ENCODE peak calls at places on chromosomes 1 and 21, in ten cellular contexts. One of them, this sample, is unnamed.

GRCh38 chr1:162644986-162645314 is 12.7 kb downstream of the DDR2 start:
- DNase-seq in left lung: no peak
- DNase-seq in DND-41: no peak
- DNase-seq in GM06990: no peak
- DNase-seq in psoas muscle: no peak
- DNase-seq in tibial artery: no peak
- DNase-seq in fibroblast of mammary gland: no peak
- DNase-seq in esophagus squamous epithelium: no peak
- DNase-seq in tibial nerve: no peak
- DNase-seq in uterus: no peak
- DNase-seq in this sample: no peak

GRCh38 chr1:151130837-151131586 is 15.4 kb downstream of the SEMA6C start:
- DNase-seq in tibial nerve: peak
- DNase-seq in uterus: peak
- DNase-seq in esophagus squamous epithelium: peak
- DNase-seq in psoas muscle: peak
- DNase-seq in DND-41: no peak
- DNase-seq in left lung: peak
- DNase-seq in GM06990: peak
- DNase-seq in fibroblast of mammary gland: peak
- DNase-seq in tibial artery: peak
- DNase-seq in this sample: no peak

GRCh38 chr1:32989160-32989894 is 24.7 kb upstream of the RNF19B start:
- DNase-seq in fibroblast of mammary gland: peak
- DNase-seq in GM06990: no peak
- DNase-seq in tibial artery: peak
- DNase-seq in esophagus squamous epithelium: no peak
- DNase-seq in tibial nerve: peak
- DNase-seq in psoas muscle: peak
- DNase-seq in DND-41: no peak
- DNase-seq in left lung: peak
- DNase-seq in uterus: peak
- DNase-seq in this sample: no peak

GRCh38 chr1:115757866-115758265 is 10.6 kb downstream of the CASQ2 start:
- DNase-seq in GM06990: no peak
- DNase-seq in tibial artery: no peak
- DNase-seq in esophagus squamous epithelium: no peak
- DNase-seq in tibial nerve: no peak
- DNase-seq in fibroblast of mammary gland: peak
- DNase-seq in DND-41: no peak
- DNase-seq in uterus: no peak
- DNase-seq in left lung: no peak
- DNase-seq in psoas muscle: no peak
- DNase-seq in this sample: no peak

GRCh38 chr1:232377494-232377770 is 252.5 kb downstream of the SIPA1L2 start:
- DNase-seq in tibial artery: no peak
- DNase-seq in DND-41: no peak
- DNase-seq in tibial nerve: no peak
- DNase-seq in left lung: no peak
- DNase-seq in uterus: no peak
- DNase-seq in GM06990: no peak
- DNase-seq in esophagus squamous epithelium: no peak
- DNase-seq in fibroblast of mammary gland: peak
- DNase-seq in psoas muscle: no peak
- DNase-seq in this sample: no peak

GRCh38 chr1:87450615-87451209 is 122.0 kb downstream of the LMO4 start:
- DNase-seq in psoas muscle: no peak
- DNase-seq in tibial nerve: no peak
- DNase-seq in tibial artery: no peak
- DNase-seq in fibroblast of mammary gland: no peak
- DNase-seq in esophagus squamous epithelium: no peak
- DNase-seq in left lung: no peak
- DNase-seq in GM06990: peak
- DNase-seq in DND-41: no peak
- DNase-seq in uterus: no peak
- DNase-seq in this sample: no peak

GRCh38 chr1:162822391-162823200 is 32.1 kb downstream of the HSD17B7 start:
- DNase-seq in psoas muscle: no peak
- DNase-seq in uterus: no peak
- DNase-seq in esophagus squamous epithelium: no peak
- DNase-seq in tibial nerve: no peak
- DNase-seq in DND-41: no peak
- DNase-seq in left lung: peak
- DNase-seq in fibroblast of mammary gland: peak
- DNase-seq in tibial artery: no peak
- DNase-seq in GM06990: no peak
- DNase-seq in this sample: peak

GRCh38 chr1:160681067-160681890 is 30.3 kb downstream of the CD48 start:
- DNase-seq in esophagus squamous epithelium: peak
- DNase-seq in DND-41: peak
- DNase-seq in psoas muscle: peak
- DNase-seq in tibial nerve: peak
- DNase-seq in GM06990: peak
- DNase-seq in uterus: peak
- DNase-seq in fibroblast of mammary gland: peak
- DNase-seq in left lung: peak
- DNase-seq in tibial artery: peak
- DNase-seq in this sample: peak

GRCh38 chr1:4447778-4448360 is 206.5 kb upstream of the AJAP1 start:
- DNase-seq in psoas muscle: no peak
- DNase-seq in DND-41: no peak
- DNase-seq in tibial artery: no peak
- DNase-seq in uterus: no peak
- DNase-seq in fibroblast of mammary gland: no peak
- DNase-seq in GM06990: no peak
- DNase-seq in esophagus squamous epithelium: no peak
- DNase-seq in left lung: no peak
- DNase-seq in tibial nerve: no peak
- DNase-seq in this sample: no peak

GRCh38 chr1:229364216-229365065 is 21.6 kb upstream of the CCSAP start:
- DNase-seq in esophagus squamous epithelium: no peak
- DNase-seq in uterus: no peak
- DNase-seq in DND-41: no peak
- DNase-seq in left lung: no peak
- DNase-seq in GM06990: no peak
- DNase-seq in psoas muscle: no peak
- DNase-seq in tibial artery: no peak
- DNase-seq in fibroblast of mammary gland: no peak
- DNase-seq in tibial nerve: no peak
- DNase-seq in this sample: no peak

GRCh38 chr1:110605446-110605845 is 712 bp downstream of the KCNA2 start:
- DNase-seq in tibial artery: no peak
- DNase-seq in tibial nerve: no peak
- DNase-seq in left lung: no peak
- DNase-seq in DND-41: no peak
- DNase-seq in psoas muscle: no peak
- DNase-seq in fibroblast of mammary gland: no peak
- DNase-seq in esophagus squamous epithelium: no peak
- DNase-seq in uterus: no peak
- DNase-seq in GM06990: no peak
- DNase-seq in this sample: no peak

GRCh38 chr21:34604556-34604955 is 10.4 kb downstream of the RCAN1 start:
- DNase-seq in GM06990: no peak
- DNase-seq in esophagus squamous epithelium: no peak
- DNase-seq in psoas muscle: no peak
- DNase-seq in uterus: no peak
- DNase-seq in left lung: no peak
- DNase-seq in tibial nerve: no peak
- DNase-seq in fibroblast of mammary gland: no peak
- DNase-seq in DND-41: no peak
- DNase-seq in tibial artery: no peak
- DNase-seq in this sample: no peak

GRCh38 chr1:47436979-47437517 is 796 bp upstream of the FOXD2 start:
- DNase-seq in GM06990: no peak
- DNase-seq in tibial nerve: no peak
- DNase-seq in DND-41: no peak
- DNase-seq in tibial artery: no peak
- DNase-seq in fibroblast of mammary gland: peak
- DNase-seq in left lung: no peak
- DNase-seq in esophagus squamous epithelium: no peak
- DNase-seq in uterus: no peak
- DNase-seq in psoas muscle: no peak
- DNase-seq in this sample: no peak

GRCh38 chr1:46188295-46189030 is 9.8 kb downstream of the POMGNT1 start:
- DNase-seq in tibial artery: no peak
- DNase-seq in tibial nerve: no peak
- DNase-seq in fibroblast of mammary gland: no peak
- DNase-seq in uterus: no peak
- DNase-seq in DND-41: no peak
- DNase-seq in esophagus squamous epithelium: no peak
- DNase-seq in left lung: no peak
- DNase-seq in GM06990: no peak
- DNase-seq in psoas muscle: no peak
- DNase-seq in this sample: no peak
- TF ChIP-seq CTCF in tibial artery: no peak
- TF ChIP-seq CTCF in tibial nerve: no peak
- TF ChIP-seq CTCF in fibroblast of mammary gland: peak
- TF ChIP-seq CTCF in uterus: no peak
- TF ChIP-seq CTCF in DND-41: peak
- TF ChIP-seq CTCF in esophagus squamous epithelium: no peak
- TF ChIP-seq CTCF in left lung: no peak
- TF ChIP-seq CTCF in GM06990: no peak
- TF ChIP-seq CTCF in psoas muscle: no peak
- TF ChIP-seq CTCF in this sample: no peak

DNA sequence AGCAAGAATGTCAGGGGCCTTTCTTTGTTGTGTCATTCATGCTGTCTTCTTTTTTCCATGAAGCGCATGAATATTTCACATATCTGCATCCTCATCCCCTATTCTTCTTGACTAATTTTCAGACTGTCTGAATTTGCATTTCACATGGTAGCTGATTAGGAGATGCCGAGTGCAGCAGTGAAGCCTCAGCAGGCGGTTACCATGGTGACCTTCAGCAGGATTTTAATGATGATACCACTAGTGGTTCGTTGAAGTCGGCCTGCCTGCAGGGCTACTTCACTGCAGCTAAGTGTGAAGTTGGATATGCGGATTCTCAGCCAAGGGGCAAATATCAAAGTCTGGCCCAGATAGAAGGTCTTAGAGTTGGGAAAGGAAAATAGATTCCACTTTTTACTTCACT is 141.9 kb downstream of the NEK7 start:
- DNase-seq in psoas muscle: no peak
- DNase-seq in tibial nerve: no peak
- DNase-seq in GM06990: no peak
- DNase-seq in fibroblast of mammary gland: no peak
- DNase-seq in esophagus squamous epithelium: no peak
- DNase-seq in tibial artery: no peak
- DNase-seq in left lung: no peak
- DNase-seq in DND-41: no peak
- DNase-seq in uterus: no peak
- DNase-seq in this sample: peak
- H3K4me3 ChIP-seq in psoas muscle: no peak
- H3K4me3 ChIP-seq in tibial nerve: no peak
- H3K4me3 ChIP-seq in GM06990: no peak
- H3K4me3 ChIP-seq in fibroblast of mammary gland: no peak
- H3K4me3 ChIP-seq in esophagus squamous epithelium: no peak
- H3K4me3 ChIP-seq in tibial artery: no peak
- H3K4me3 ChIP-seq in left lung: no peak
- H3K4me3 ChIP-seq in DND-41: no peak
- H3K4me3 ChIP-seq in uterus: no peak
- H3K4me3 ChIP-seq in this sample: no peak

GRCh38 chr1:22708777-22709176 is 1.9 kb upstream of the EPHB2 start:
- DNase-seq in uterus: no peak
- DNase-seq in GM06990: no peak
- DNase-seq in esophagus squamous epithelium: no peak
- DNase-seq in psoas muscle: no peak
- DNase-seq in tibial artery: no peak
- DNase-seq in left lung: no peak
- DNase-seq in tibial nerve: no peak
- DNase-seq in fibroblast of mammary gland: no peak
- DNase-seq in DND-41: no peak
- DNase-seq in this sample: no peak

GRCh38 chr1:22710688-22711024 is at the start of gene EPHB2:
- DNase-seq in psoas muscle: peak
- DNase-seq in esophagus squamous epithelium: no peak
- DNase-seq in GM06990: no peak
- DNase-seq in left lung: no peak
- DNase-seq in DND-41: no peak
- DNase-seq in tibial nerve: no peak
- DNase-seq in tibial artery: no peak
- DNase-seq in fibroblast of mammary gland: peak
- DNase-seq in uterus: peak
- DNase-seq in this sample: peak

GRCh38 chr1:22709891-22710687 is 550 bp upstream of the EPHB2 start:
- DNase-seq in DND-41: no peak
- DNase-seq in left lung: peak
- DNase-seq in GM06990: peak
- DNase-seq in tibial nerve: peak
- DNase-seq in uterus: peak
- DNase-seq in psoas muscle: peak
- DNase-seq in tibial artery: peak
- DNase-seq in fibroblast of mammary gland: peak
- DNase-seq in esophagus squamous epithelium: no peak
- DNase-seq in this sample: peak

GRCh38 chr1:22711071-22711470 is 432 bp downstream of the EPHB2 start:
- DNase-seq in tibial nerve: no peak
- DNase-seq in left lung: no peak
- DNase-seq in esophagus squamous epithelium: no peak
- DNase-seq in GM06990: no peak
- DNase-seq in psoas muscle: no peak
- DNase-seq in uterus: no peak
- DNase-seq in tibial artery: no peak
- DNase-seq in DND-41: no peak
- DNase-seq in fibroblast of mammary gland: no peak
- DNase-seq in this sample: peak

GRCh38 chr1:22709227-22709626 is 1.4 kb upstream of the EPHB2 start:
- DNase-seq in DND-41: no peak
- DNase-seq in psoas muscle: no peak
- DNase-seq in tibial nerve: no peak
- DNase-seq in uterus: no peak
- DNase-seq in esophagus squamous epithelium: no peak
- DNase-seq in fibroblast of mammary gland: no peak
- DNase-seq in tibial artery: no peak
- DNase-seq in left lung: no peak
- DNase-seq in GM06990: no peak
- DNase-seq in this sample: no peak
- TF ChIP-seq CTCF in DND-41: no peak
- TF ChIP-seq CTCF in psoas muscle: no peak
- TF ChIP-seq CTCF in tibial nerve: no peak
- TF ChIP-seq CTCF in uterus: no peak
- TF ChIP-seq CTCF in esophagus squamous epithelium: no peak
- TF ChIP-seq CTCF in fibroblast of mammary gland: peak
- TF ChIP-seq CTCF in tibial artery: no peak
- TF ChIP-seq CTCF in left lung: no peak
- TF ChIP-seq CTCF in GM06990: no peak
- TF ChIP-seq CTCF in this sample: peak

DNA sequence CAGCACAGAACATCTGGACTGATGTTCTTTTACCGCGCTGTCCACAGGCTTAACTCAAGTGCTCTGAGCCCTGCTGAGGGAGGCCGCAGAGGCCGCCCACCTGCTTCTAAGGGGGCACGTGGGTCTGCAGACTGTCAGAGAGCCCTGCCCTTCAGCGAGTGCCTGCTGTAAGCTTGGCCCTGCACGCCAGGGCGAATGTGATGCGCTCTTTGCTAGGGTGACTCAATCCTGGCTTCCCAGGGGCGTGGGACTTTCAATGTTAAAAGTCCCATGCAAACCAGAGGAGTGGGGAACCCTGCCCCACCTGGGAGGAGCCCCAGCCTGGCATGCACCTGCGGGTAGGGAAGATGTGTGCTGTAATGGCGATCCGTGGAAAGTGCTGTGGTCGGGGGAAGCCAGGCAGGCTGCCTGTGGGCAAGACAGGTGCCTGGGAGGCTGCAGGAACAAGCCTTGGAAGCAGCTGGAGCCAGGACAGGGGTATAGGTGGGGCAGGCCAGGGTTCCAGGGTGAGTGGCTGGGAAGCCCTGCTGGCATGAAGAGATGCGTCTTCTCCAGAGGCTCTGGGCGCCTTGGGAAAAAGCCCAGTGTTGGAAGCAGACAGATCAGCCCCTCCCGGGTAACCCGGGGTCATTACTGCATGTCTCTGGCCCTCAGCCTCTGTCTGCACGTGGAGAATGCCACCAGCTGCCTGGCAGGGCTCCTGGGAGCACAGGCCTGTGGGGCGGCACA is 592 bp upstream of the PANK4 start:
- DNase-seq in uterus: no peak
- DNase-seq in GM06990: peak
- DNase-seq in tibial nerve: no peak
- DNase-seq in esophagus squamous epithelium: no peak
- DNase-seq in tibial artery: peak
- DNase-seq in psoas muscle: peak
- DNase-seq in left lung: no peak
- DNase-seq in DND-41: peak
- DNase-seq in fibroblast of mammary gland: peak
- DNase-seq in this sample: peak
- H3K4me3 ChIP-seq in uterus: peak
- H3K4me3 ChIP-seq in GM06990: peak
- H3K4me3 ChIP-seq in tibial nerve: peak
- H3K4me3 ChIP-seq in esophagus squamous epithelium: peak
- H3K4me3 ChIP-seq in tibial artery: peak
- H3K4me3 ChIP-seq in psoas muscle: peak
- H3K4me3 ChIP-seq in left lung: peak
- H3K4me3 ChIP-seq in DND-41: peak
- H3K4me3 ChIP-seq in fibroblast of mammary gland: peak
- H3K4me3 ChIP-seq in this sample: peak

This sample was measured in BE2C.